ENCODE peak calls at places on chromosomes 11 and 22, in seven cellular contexts. B is mammary epithelial cell; G is activated CD8-positive, alpha-beta T cell treated with anti-CD3 and anti-CD28 coated beads, Interleukin-2, amount 10 ng/mL, durations not matched to agents 7 days and 5 days; I is activated T-helper 1 cell treated with anti-CD3 and anti-CD28 coated beads, Interleukin-12 subunit alpha, Interleukin-12 subunit beta, Interleukin-2, Interleukin-4 antibody, amounts not matched to agents 30 ng/mL and 10 ng/mL and 1 ng/mL, durations not matched to agents 14 hours and 24 hours and 36 hours; D is HS-27A; Z is lower leg skin; L is non-pigmented ciliary epithelial cell. H is an unnamed sample.

GRCh38 chr22:22745225-22746060 is 101.0 kb downstream of the GGTLC2 start:
- DNase-seq in L (no peak), I (no peak), G (peak), D (no peak), B (no peak), Z (no peak), H (no peak)

GRCh38 chr11:2704896-2705606 is 5.3 kb upstream of the KCNQ1OT1 start:
- DNase-seq in G (no peak), I (no peak), L (no peak), D (no peak), B (no peak), Z (no peak), H (no peak)

GRCh38 chr22:20155330-20156041 is 4.6 kb upstream of the CCDC188 start:
- DNase-seq in L (no peak), I (peak), Z (no peak), B (peak), D (no peak), G (peak), H (no peak)

GRCh38 chr22:28813772-28814518 is 13.6 kb upstream of the XBP1 start:
- DNase-seq in G (no peak), L (no peak), D (no peak), Z (no peak), I (no peak), B (no peak), H (no peak)

GRCh38 chr22:37749831-37750595 is 53.2 kb downstream of the TRIOBP start:
- DNase-seq in B (peak), D (no peak), Z (peak), I (no peak), G (no peak), L (no peak), H (no peak)

GRCh38 chr11:116542386-116542785 is 230.4 kb downstream of the BUD13 start:
- DNase-seq in D (no peak), Z (no peak), L (no peak), B (no peak), I (no peak), G (no peak), H (no peak)

GRCh38 chr11:115244758-115245157 is 259.5 kb downstream of the CADM1 start:
- DNase-seq in D (no peak), Z (no peak), L (no peak), G (no peak), B (no peak), I (no peak), H (no peak)

GRCh38 chr22:30439226-30439625 is 13.7 kb downstream of the MTFP1 start:
- DNase-seq in I (no peak), G (no peak), Z (no peak), L (no peak), D (no peak), B (no peak), H (no peak)

GRCh38 chr11:21931436-21932101 is 261.3 kb upstream of the ANO5 start:
- DNase-seq in L (no peak), D (no peak), G (no peak), Z (no peak), B (no peak), I (no peak), H (no peak)

GRCh38 chr11:48091426-48092102 is 111.2 kb downstream of the PTPRJ start:
- DNase-seq in G (no peak), B (no peak), D (no peak), Z (no peak), L (no peak), I (no peak), H (no peak)

GRCh38 chr11:46679252-46680163 is 20.9 kb downstream of the ARHGAP1 start:
- DNase-seq in L (no peak), Z (no peak), I (no peak), G (no peak), D (no peak), B (no peak), H (no peak)

GRCh38 chr22:39302431-39302960 is 16.9 kb downstream of the RPL3 start:
- DNase-seq in I (no peak), Z (no peak), D (no peak), G (no peak), B (no peak), L (no peak), H (no peak)

GRCh38 chr11:103618532-103618931 is 417.9 kb upstream of the DDI1 start:
- DNase-seq in L (no peak), B (no peak), G (no peak), I (no peak), Z (no peak), D (no peak), H (no peak)

GRCh38 chr22:37563153-37564081 is 3.1 kb downstream of the CDC42EP1 start:
- DNase-seq in L (peak), I (no peak), D (peak), Z (peak), B (peak), G (no peak), H (no peak)

GRCh38 chr22:35977136-35977535 is 51.5 kb downstream of the RBFOX2 start:
- DNase-seq in G (no peak), D (no peak), L (no peak), B (no peak), Z (no peak), I (no peak), H (no peak)

GRCh38 chr22:27386186-27386585 is 415.4 kb downstream of the MN1 start:
- DNase-seq in I (no peak), L (no peak), D (no peak), B (peak), G (no peak), Z (peak), H (no peak)

GRCh38 chr11:28834877-28835276 is 726.7 kb downstream of the METTL15 start:
- DNase-seq in L (peak), Z (no peak), D (peak), B (peak), I (no peak), G (no peak), H (no peak)

GRCh38 chr11:39541945-39542351 is 1917.5 kb downstream of the LRRC4C start:
- DNase-seq in Z (no peak), D (no peak), B (peak), G (no peak), I (no peak), L (no peak), H (no peak)

GRCh38 chr11:45339754-45340519 is 53.8 kb upstream of the SYT13 start:
- DNase-seq in B (peak), L (peak), D (peak), Z (peak), I (peak), G (peak), H (peak)

H was measured in smooth muscle cell of the brain vasculature.